ENCODE peak calls at places on chromosome 9, in six cellular contexts. N, I, W, Y, Q and S are unnamed samples.

GRCh38 chr9:94112716-94113465 is 28.6 kb downstream of the PTPDC1 start:
- DNase-seq in W (no peak), Y (no peak), Q (no peak), I (no peak), N (no peak), S (no peak)

GRCh38 chr9:6735422-6735821 is 22.4 kb upstream of the KDM4C start:
- DNase-seq in N (no peak), W (no peak), Q (no peak), Y (no peak), I (no peak), S (no peak)

GRCh38 chr9:89372230-89372816 is 54.0 kb downstream of the SECISBP2 start:
- DNase-seq in Q (no peak), I (no peak), N (no peak), Y (peak), W (no peak), S (no peak)

GRCh38 chr9:114619205-114619758 is 8.2 kb downstream of the TMEM268 start:
- DNase-seq in W (no peak), N (peak), Y (no peak), Q (no peak), I (no peak), S (no peak)

GRCh38 chr9:77876091-77876490 is 155.5 kb downstream of the GNAQ start:
- DNase-seq in I (peak), Q (no peak), W (no peak), Y (no peak), N (no peak), S (no peak)

GRCh38 chr9:136109351-136110081 is 9.2 kb downstream of the TMEM250 start:
- DNase-seq in Q (peak), W (peak), I (peak), Y (peak), N (peak), S (no peak)

GRCh38 chr9:5089737-5090136 is 95.7 kb downstream of the INSL6 start:
- DNase-seq in I (peak), N (no peak), Y (no peak), Q (no peak), W (no peak), S (no peak)

GRCh38 chr9:77927265-77927664 is 104.3 kb downstream of the GNAQ start:
- DNase-seq in Q (no peak), W (no peak), Y (no peak), I (no peak), N (no peak), S (no peak)

GRCh38 chr9:117414220-117414905 is 494 bp downstream of the ASTN2 start:
- DNase-seq in W (peak), I (peak), Q (no peak), N (peak), Y (no peak), S (no peak)

GRCh38 chr9:114097613-114098020 is 1.5 kb downstream of the KIF12 start:
- DNase-seq in Q (no peak), N (peak), Y (no peak), I (peak), W (no peak), S (no peak)

GRCh38 chr9:78011037-78011436 is 20.6 kb downstream of the GNAQ start:
- DNase-seq in N (no peak), Y (no peak), I (no peak), Q (no peak), W (no peak), S (no peak)

GRCh38 chr9:126292736-126293521 is 33.7 kb upstream of the MVB12B start:
- DNase-seq in I (no peak), N (no peak), W (no peak), Q (no peak), Y (no peak), S (no peak)

GRCh38 chr9:73269430-73270101 is 117.9 kb downstream of the ANXA1 start:
- DNase-seq in Y (no peak), Q (no peak), N (no peak), I (peak), W (no peak), S (no peak)

GRCh38 chr9:80547613-80548012 is 975.8 kb downstream of the TLE4 start:
- DNase-seq in N (no peak), I (no peak), Q (no peak), W (no peak), Y (no peak), S (no peak)

GRCh38 chr9:37293664-37294524 is 128.6 kb upstream of the GRHPR start:
- DNase-seq in W (no peak), N (no peak), Y (no peak), Q (no peak), I (no peak), S (no peak)

GRCh38 chr9:5628183-5628529 is 751 bp upstream of the RIC1 start:
- DNase-seq in Y (no peak), I (no peak), Q (no peak), N (no peak), W (no peak), S (no peak)

GRCh38 chr9:6142816-6143454 is 72.7 kb upstream of the IL33 start:
- DNase-seq in Q (no peak), W (no peak), Y (no peak), N (no peak), I (no peak), S (no peak)

GRCh38 chr9:17882801-17883200 is 303.9 kb downstream of the SH3GL2 start:
- DNase-seq in N (no peak), Q (no peak), W (no peak), Y (no peak), I (no peak), S (no peak)

GRCh38 chr9:95366731-95367325 is 49.3 kb upstream of the FANCC start:
- DNase-seq in N (no peak), W (no peak), I (no peak), Q (no peak), Y (no peak), S (peak)